ENCODE peak calls at places on chromosomes 3 and 15, in seven cellular contexts. B is pancreas, H is heart left ventricle, U is A549, J is heart right ventricle, W is Peyer's patch, X is GM23248. S is an unnamed sample.

GRCh38 chr3:129016366-129016724 is 15.2 kb downstream of the EFCC1 start:
- DNase-seq in X (no peak), J (no peak), H (no peak), W (peak), B (no peak), U (no peak), S (no peak)

GRCh38 chr3:69445498-69445897 is 59.6 kb upstream of the FRMD4B start:
- DNase-seq in H (no peak), B (no peak), W (no peak), X (peak), J (no peak), U (no peak), S (no peak)

GRCh38 chr15:26531489-26531888 is 241.4 kb downstream of the GABRB3 start:
- DNase-seq in X (no peak), W (no peak), J (no peak), U (no peak), B (no peak), H (no peak), S (no peak)

GRCh38 chr15:99174567-99174966 is 69.7 kb downstream of the SYNM start:
- DNase-seq in W (no peak), B (no peak), X (no peak), H (no peak), J (peak), U (no peak), S (no peak)

GRCh38 chr3:148131990-148132638 is 565.6 kb upstream of the AGTR1 start:
- DNase-seq in H (no peak), B (no peak), W (no peak), U (no peak), J (no peak), X (peak), S (no peak)

GRCh38 chr3:24137958-24138875 is 193.1 kb downstream of the NR1D2 start:
- DNase-seq in X (no peak), U (no peak), J (no peak), B (peak), W (no peak), H (no peak), S (no peak)

GRCh38 chr3:42741796-42742195 is 31.3 kb downstream of the CCDC13 start:
- DNase-seq in B (no peak), W (no peak), U (no peak), H (no peak), X (no peak), J (no peak), S (no peak)

GRCh38 chr3:112126501-112126900 is 6.5 kb downstream of the GCSAM start:
- DNase-seq in W (no peak), J (no peak), B (no peak), X (peak), H (no peak), U (no peak), S (peak)

GRCh38 chr15:28101201-28101600 is 2.1 kb upstream of the OCA2 start:
- DNase-seq in U (no peak), J (no peak), B (no peak), X (no peak), W (no peak), H (no peak), S (no peak)

GRCh38 chr3:126345231-126345630 is 12.0 kb downstream of the KLF15 start:
- DNase-seq in X (no peak), J (no peak), U (no peak), W (no peak), H (no peak), B (no peak), S (no peak)

GRCh38 chr3:32246079-32246675 is 7.7 kb downstream of the CMTM8 start:
- DNase-seq in J (no peak), H (no peak), B (no peak), W (no peak), X (no peak), U (no peak), S (no peak)

GRCh38 chr15:61041886-61042285 is 187.2 kb downstream of the RORA start:
- DNase-seq in H (no peak), X (no peak), U (no peak), W (no peak), J (no peak), B (no peak), S (no peak)

GRCh38 chr3:39506863-39507262 is 39.4 kb downstream of the MOBP start:
- DNase-seq in B (no peak), X (no peak), H (no peak), U (no peak), J (no peak), W (no peak), S (peak)

GRCh38 chr3:134058728-134059601 is 29.2 kb upstream of the SLCO2A1 start:
- DNase-seq in B (no peak), H (no peak), U (no peak), J (no peak), W (no peak), X (no peak), S (no peak)

GRCh38 chr3:108136888-108137814 is 46.3 kb upstream of the CD47 start:
- DNase-seq in J (no peak), X (no peak), U (no peak), B (no peak), W (no peak), H (no peak), S (no peak)

GRCh38 chr3:197376020-197376419 is 77.6 kb upstream of the DLG1 start:
- DNase-seq in H (no peak), X (no peak), U (no peak), J (no peak), W (no peak), B (no peak), S (no peak)

DNA sequence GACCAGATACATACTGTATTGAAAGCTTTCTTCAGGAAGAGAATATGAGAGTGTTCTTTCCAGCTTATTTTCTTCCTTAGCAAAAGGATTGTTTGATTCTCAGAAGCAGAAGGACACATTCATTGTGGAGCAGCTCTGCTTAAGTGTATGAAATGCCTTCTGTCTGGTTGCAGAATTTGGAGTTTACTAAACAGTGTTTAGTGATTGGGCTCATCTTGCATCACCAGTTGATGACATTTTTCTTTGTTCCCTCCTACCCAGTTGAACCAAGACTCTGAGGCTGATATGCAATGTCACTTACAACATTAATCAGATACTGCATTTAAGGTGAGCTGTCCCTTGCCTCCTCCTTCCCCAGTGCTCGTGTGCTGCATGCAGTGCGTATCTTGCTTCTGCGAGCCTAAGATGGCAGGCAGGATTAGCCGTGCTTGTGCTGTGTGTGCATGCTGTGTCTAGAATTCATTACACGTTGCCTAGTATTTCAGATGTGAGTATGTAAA is 18.4 kb downstream of the ZBTB38 start:
- DNase-seq in U (no peak), X (peak), B (no peak), J (no peak), W (no peak), H (no peak), S (peak)
- H3K4me3 ChIP-seq in U (no peak), X (peak), B (no peak), J (peak), W (peak), H (peak), S (peak)

GRCh38 chr3:27715454-27715806 is 6.7 kb downstream of the EOMES start:
- DNase-seq in H (no peak), W (no peak), B (no peak), U (no peak), X (no peak), J (no peak), S (no peak)
- H3K4me3 ChIP-seq in H (peak), W (no peak), B (no peak), U (peak), X (peak), J (peak), S (peak)

GRCh38 chr3:169846458-169847193 is 23.1 kb downstream of the LRRC31 start:
- DNase-seq in W (no peak), H (no peak), J (no peak), U (no peak), B (no peak), X (peak), S (peak)
- H3K4me3 ChIP-seq in W (no peak), H (no peak), J (no peak), U (no peak), B (no peak), X (no peak), S (no peak)

DNA sequence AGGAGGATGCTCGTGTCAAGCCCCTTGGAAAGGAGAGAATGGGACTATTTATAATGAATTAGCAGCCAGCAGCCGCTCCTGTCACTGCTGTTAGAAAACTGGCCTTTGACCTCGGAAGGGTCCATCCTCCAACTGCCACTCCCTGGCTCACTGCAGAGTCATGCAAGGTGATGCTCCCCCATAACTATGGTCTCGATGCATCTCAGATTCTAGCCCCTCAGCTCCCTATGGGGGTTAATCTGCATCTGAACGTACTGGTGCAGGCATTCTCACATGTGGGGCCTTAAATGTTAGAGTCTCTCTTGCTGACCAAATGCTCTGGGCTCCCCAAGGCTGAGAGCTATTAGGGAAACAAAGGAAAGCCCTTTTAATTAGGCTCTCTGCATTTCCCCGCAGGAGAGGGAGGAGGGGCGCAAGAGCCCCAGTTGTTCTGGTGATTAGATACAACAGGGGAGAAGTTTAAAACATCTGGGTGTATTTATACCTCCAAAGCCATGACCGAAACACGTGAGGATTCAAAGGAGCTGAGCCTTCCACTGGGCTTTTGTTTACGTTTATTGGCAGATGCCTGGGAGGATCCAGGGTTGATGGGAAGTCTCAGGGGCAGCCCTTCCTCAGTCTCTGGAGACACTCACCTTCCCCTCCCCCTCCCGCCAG is 182.5 kb downstream of the OPA1 start:
- DNase-seq in J (no peak), X (no peak), U (no peak), W (no peak), B (no peak), H (no peak), S (no peak)
- H3K4me3 ChIP-seq in J (no peak), X (no peak), U (no peak), W (no peak), B (no peak), H (no peak), S (no peak)

GRCh38 chr3:171461087-171461917 is 1.1 kb upstream of the TNIK start:
- DNase-seq in X (peak), B (no peak), H (no peak), W (no peak), U (peak), J (no peak), S (peak)

GRCh38 chr3:171459942-171460225 is 321 bp downstream of the TNIK start:
- DNase-seq in W (no peak), U (no peak), B (no peak), H (no peak), X (no peak), J (no peak), S (no peak)

GRCh38 chr3:171464462-171464861 is 4.3 kb upstream of the TNIK start:
- DNase-seq in J (no peak), X (no peak), U (no peak), B (no peak), W (no peak), H (no peak), S (no peak)

GRCh38 chr3:171460226-171461086 is at the start of gene TNIK:
- DNase-seq in H (peak), U (peak), B (peak), W (peak), X (peak), J (peak), S (peak)

DNA sequence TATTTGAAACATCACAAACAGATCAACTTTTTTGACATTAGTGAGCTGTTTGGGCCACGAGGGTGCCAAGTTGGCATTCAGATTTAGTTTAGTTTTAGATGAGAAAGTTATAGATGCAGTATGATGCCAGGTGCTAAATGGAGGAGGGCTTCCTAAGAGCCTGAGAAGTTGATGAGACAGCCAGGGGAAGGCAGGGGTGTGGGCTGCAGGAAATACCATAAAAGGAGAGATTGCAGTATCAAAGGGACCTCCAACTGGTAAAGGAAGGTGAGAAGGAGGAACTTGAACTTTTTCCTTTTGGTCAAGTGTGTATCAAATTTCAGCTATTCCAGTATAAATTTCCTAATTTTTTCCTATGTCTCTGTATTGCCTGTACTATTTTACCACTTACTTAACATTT is 2.0 kb upstream of the TNIK start:
- DNase-seq in B (no peak), J (no peak), H (no peak), W (no peak), X (no peak), U (no peak), S (no peak)
- H3K4me3 ChIP-seq in B (no peak), J (no peak), H (no peak), W (no peak), X (no peak), U (no peak), S (no peak)

DNA sequence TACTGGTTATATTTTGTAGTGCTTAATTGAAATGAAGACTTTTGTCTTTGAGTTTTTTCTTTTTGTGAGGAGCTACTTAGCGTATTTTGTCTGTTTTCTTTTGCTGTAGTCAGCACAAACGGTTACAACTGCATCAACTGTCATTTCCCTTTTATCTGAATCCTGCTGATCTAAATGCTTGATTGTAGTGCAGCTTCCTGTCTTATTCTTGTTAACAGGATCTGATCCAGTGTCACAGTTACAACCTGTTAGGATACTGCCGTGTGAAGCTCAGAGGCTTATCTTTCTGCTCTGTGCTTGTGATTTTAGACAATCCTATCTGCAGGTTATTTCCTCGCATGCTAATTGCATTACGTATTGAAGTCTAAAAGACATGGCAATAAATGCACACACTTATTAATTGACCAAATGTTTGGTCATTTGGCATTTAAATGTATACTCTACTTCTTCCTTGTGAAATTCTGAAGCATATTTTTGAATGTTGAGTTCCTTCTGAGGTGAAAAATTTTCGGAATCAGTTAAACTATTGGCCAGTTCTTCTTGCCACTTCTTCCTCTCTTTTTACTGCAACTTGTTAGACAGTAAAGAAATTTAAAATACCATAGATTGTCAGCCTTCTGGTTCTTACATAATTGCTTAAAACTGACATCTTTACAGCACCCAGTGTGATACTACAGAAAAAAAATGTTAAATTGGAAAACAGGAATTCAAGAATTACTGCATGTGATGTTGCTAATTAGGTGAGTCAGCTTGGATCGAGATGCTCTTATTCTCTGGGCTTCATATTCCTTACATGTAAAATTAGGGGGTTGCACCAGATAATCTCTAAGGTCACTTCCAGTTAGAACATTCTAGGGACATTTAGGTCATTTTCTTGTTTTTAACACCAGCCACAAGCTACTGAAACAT is 168.2 kb downstream of the MBNL1 start:
- DNase-seq in B (no peak), H (no peak), W (no peak), J (no peak), X (peak), U (no peak), S (no peak)
- H3K4me3 ChIP-seq in B (no peak), H (no peak), W (no peak), J (no peak), X (no peak), U (no peak), S (no peak)

S was measured in fibroblast of the aortic adventitia.